ENCODE peak calls at places on chromosomes 11 and 22, in seven cellular contexts. One of them, this sample, is unnamed.

GRCh38 chr11:105151936-105152554 is 12.5 kb upstream of the CARD18 start:
- DNase-seq in NCI-H2029: no peak
- DNase-seq in AG09319: no peak
- DNase-seq in PC-3: peak
- DNase-seq in myocyte: no peak
- DNase-seq in chondrocyte: no peak
- DNase-seq in CD8-positive, alpha-beta memory T cell: no peak
- DNase-seq in this sample: no peak

GRCh38 chr22:26968873-26969272 is 311.5 kb downstream of the MIAT start:
- DNase-seq in NCI-H2029: no peak
- DNase-seq in AG09319: no peak
- DNase-seq in PC-3: peak
- DNase-seq in myocyte: peak
- DNase-seq in chondrocyte: no peak
- DNase-seq in CD8-positive, alpha-beta memory T cell: no peak
- DNase-seq in this sample: no peak

GRCh38 chr22:36569999-36570398 is 41.0 kb upstream of the EIF3D start:
- DNase-seq in NCI-H2029: no peak
- DNase-seq in AG09319: no peak
- DNase-seq in PC-3: no peak
- DNase-seq in myocyte: peak
- DNase-seq in chondrocyte: no peak
- DNase-seq in CD8-positive, alpha-beta memory T cell: no peak
- DNase-seq in this sample: no peak

GRCh38 chr11:63567044-63567840 is 4.1 kb upstream of the PLAAT2 start:
- DNase-seq in NCI-H2029: peak
- DNase-seq in AG09319: peak
- DNase-seq in PC-3: peak
- DNase-seq in myocyte: peak
- DNase-seq in chondrocyte: no peak
- DNase-seq in CD8-positive, alpha-beta memory T cell: peak
- DNase-seq in this sample: no peak

GRCh38 chr22:32444068-32444467 is 20.2 kb downstream of the BPIFC start:
- DNase-seq in NCI-H2029: no peak
- DNase-seq in AG09319: no peak
- DNase-seq in PC-3: peak
- DNase-seq in myocyte: no peak
- DNase-seq in chondrocyte: no peak
- DNase-seq in CD8-positive, alpha-beta memory T cell: no peak
- DNase-seq in this sample: no peak

GRCh38 chr11:65491163-65491465 is 7.7 kb upstream of the MALAT1 start:
- DNase-seq in NCI-H2029: no peak
- DNase-seq in AG09319: no peak
- DNase-seq in PC-3: no peak
- DNase-seq in myocyte: peak
- DNase-seq in chondrocyte: peak
- DNase-seq in CD8-positive, alpha-beta memory T cell: no peak
- DNase-seq in this sample: no peak

GRCh38 chr22:46576556-46577351 is 39.3 kb upstream of the CELSR1 start:
- DNase-seq in NCI-H2029: peak
- DNase-seq in AG09319: no peak
- DNase-seq in PC-3: peak
- DNase-seq in myocyte: peak
- DNase-seq in chondrocyte: peak
- DNase-seq in CD8-positive, alpha-beta memory T cell: peak
- DNase-seq in this sample: no peak

GRCh38 chr22:50046481-50047245 is 11.4 kb downstream of the TTLL8 start:
- DNase-seq in NCI-H2029: no peak
- DNase-seq in AG09319: no peak
- DNase-seq in PC-3: no peak
- DNase-seq in myocyte: no peak
- DNase-seq in chondrocyte: peak
- DNase-seq in CD8-positive, alpha-beta memory T cell: peak
- DNase-seq in this sample: no peak

GRCh38 chr11:110710520-110711381 is 1.5 kb downstream of the ARHGAP20 start:
- DNase-seq in NCI-H2029: peak
- DNase-seq in AG09319: no peak
- DNase-seq in PC-3: no peak
- DNase-seq in myocyte: peak
- DNase-seq in chondrocyte: no peak
- DNase-seq in CD8-positive, alpha-beta memory T cell: no peak
- DNase-seq in this sample: no peak

GRCh38 chr11:65611028-65611757 is 2.8 kb downstream of the MAP3K11 start:
- DNase-seq in NCI-H2029: no peak
- DNase-seq in AG09319: no peak
- DNase-seq in PC-3: no peak
- DNase-seq in myocyte: no peak
- DNase-seq in chondrocyte: no peak
- DNase-seq in CD8-positive, alpha-beta memory T cell: no peak
- DNase-seq in this sample: no peak

GRCh38 chr22:31085493-31085824 is 4.3 kb downstream of the SMTN start:
- DNase-seq in NCI-H2029: no peak
- DNase-seq in AG09319: no peak
- DNase-seq in PC-3: no peak
- DNase-seq in myocyte: no peak
- DNase-seq in chondrocyte: no peak
- DNase-seq in CD8-positive, alpha-beta memory T cell: no peak
- DNase-seq in this sample: no peak

GRCh38 chr11:119721129-119722120 is 7.6 kb downstream of the NECTIN1 start:
- DNase-seq in NCI-H2029: no peak
- DNase-seq in AG09319: no peak
- DNase-seq in PC-3: peak
- DNase-seq in myocyte: peak
- DNase-seq in chondrocyte: peak
- DNase-seq in CD8-positive, alpha-beta memory T cell: no peak
- DNase-seq in this sample: no peak

This sample was measured in vagina.